ENCODE peak calls at places on chromosomes 12 and 14, in six cellular contexts. One of them, this sample, is unnamed.

GRCh38 chr12:55908726-55909512 is 18.8 kb downstream of the PYM1 start:
- DNase-seq in A549: no peak
- DNase-seq in GM23338: peak; percentile 8
- DNase-seq in DMS53: no peak
- DNase-seq in astrocyte of the spinal cord: peak; percentile 25
- DNase-seq in hypothalamus: no peak
- DNase-seq in this sample: no peak

GRCh38 chr12:93894391-93895095 is 217.4 kb downstream of the CRADD start:
- DNase-seq in A549: no peak
- DNase-seq in GM23338: no peak
- DNase-seq in DMS53: no peak
- DNase-seq in astrocyte of the spinal cord: peak; percentile 83
- DNase-seq in hypothalamus: peak; percentile 53
- DNase-seq in this sample: peak; percentile 13

GRCh38 chr12:107404981-107405380 is 280.6 kb upstream of the PWP1 start:
- DNase-seq in A549: peak; percentile 82
- DNase-seq in GM23338: peak; percentile 71
- DNase-seq in DMS53: peak; percentile 55
- DNase-seq in astrocyte of the spinal cord: no peak
- DNase-seq in hypothalamus: no peak
- DNase-seq in this sample: peak; percentile 70

GRCh38 chr12:3436496-3437060 is 54.4 kb upstream of the PRMT8 start:
- DNase-seq in A549: no peak
- DNase-seq in GM23338: no peak
- DNase-seq in DMS53: peak; percentile 100
- DNase-seq in astrocyte of the spinal cord: no peak
- DNase-seq in hypothalamus: no peak
- DNase-seq in this sample: no peak

GRCh38 chr14:32457213-32457920 is 128.3 kb downstream of the AKAP6 start:
- DNase-seq in A549: no peak
- DNase-seq in GM23338: no peak
- DNase-seq in DMS53: no peak
- DNase-seq in astrocyte of the spinal cord: peak; percentile 77
- DNase-seq in hypothalamus: no peak
- DNase-seq in this sample: no peak

GRCh38 chr12:38123566-38124246 is 192.9 kb upstream of the ALG10B start:
- DNase-seq in A549: no peak
- DNase-seq in GM23338: no peak
- DNase-seq in DMS53: peak; percentile 73
- DNase-seq in astrocyte of the spinal cord: no peak
- DNase-seq in hypothalamus: no peak
- DNase-seq in this sample: no peak

GRCh38 chr14:102007916-102008418 is 43.6 kb downstream of the DYNC1H1 start:
- DNase-seq in A549: no peak
- DNase-seq in GM23338: peak; percentile 11
- DNase-seq in DMS53: no peak
- DNase-seq in astrocyte of the spinal cord: no peak
- DNase-seq in hypothalamus: no peak
- DNase-seq in this sample: no peak

GRCh38 chr12:92506460-92506859 is 196.3 kb upstream of the PLEKHG7 start:
- DNase-seq in A549: no peak
- DNase-seq in GM23338: no peak
- DNase-seq in DMS53: no peak
- DNase-seq in astrocyte of the spinal cord: no peak
- DNase-seq in hypothalamus: no peak
- DNase-seq in this sample: no peak

GRCh38 chr14:66088661-66089060 is 397.5 kb upstream of the CCDC196 start:
- DNase-seq in A549: no peak
- DNase-seq in GM23338: no peak
- DNase-seq in DMS53: no peak
- DNase-seq in astrocyte of the spinal cord: no peak
- DNase-seq in hypothalamus: no peak
- DNase-seq in this sample: peak; percentile 16

GRCh38 chr12:111405856-111406473 is at the start of gene SH2B3:
- DNase-seq in A549: no peak
- DNase-seq in GM23338: no peak
- DNase-seq in DMS53: peak; percentile 88
- DNase-seq in astrocyte of the spinal cord: no peak
- DNase-seq in hypothalamus: no peak
- DNase-seq in this sample: no peak

GRCh38 chr12:25730489-25731349 is 177.6 kb upstream of the LMNTD1 start:
- DNase-seq in A549: no peak
- DNase-seq in GM23338: peak; percentile 41
- DNase-seq in DMS53: no peak
- DNase-seq in astrocyte of the spinal cord: no peak
- DNase-seq in hypothalamus: no peak
- DNase-seq in this sample: no peak

GRCh38 chr12:32662665-32663064 is 16.4 kb upstream of the DNM1L start:
- DNase-seq in A549: no peak
- DNase-seq in GM23338: no peak
- DNase-seq in DMS53: no peak
- DNase-seq in astrocyte of the spinal cord: no peak
- DNase-seq in hypothalamus: no peak
- DNase-seq in this sample: no peak

GRCh38 chr14:21078287-21078686 is 8.2 kb downstream of the ARHGEF40 start:
- DNase-seq in A549: no peak
- DNase-seq in GM23338: no peak
- DNase-seq in DMS53: no peak
- DNase-seq in astrocyte of the spinal cord: no peak
- DNase-seq in hypothalamus: no peak
- DNase-seq in this sample: no peak

GRCh38 chr14:67413806-67414769 is 2.1 kb upstream of the PLEK2 start:
- DNase-seq in A549: peak; percentile 79
- DNase-seq in GM23338: no peak
- DNase-seq in DMS53: peak; percentile 23
- DNase-seq in astrocyte of the spinal cord: peak; percentile 90
- DNase-seq in hypothalamus: no peak
- DNase-seq in this sample: peak; percentile 88

GRCh38 chr12:67420506-67420905 is 151.3 kb downstream of the CAND1 start:
- DNase-seq in A549: no peak
- DNase-seq in GM23338: no peak
- DNase-seq in DMS53: no peak
- DNase-seq in astrocyte of the spinal cord: no peak
- DNase-seq in hypothalamus: no peak
- DNase-seq in this sample: no peak

GRCh38 chr14:29654910-29655590 is 272.6 kb downstream of the PRKD1 start:
- DNase-seq in A549: no peak
- DNase-seq in GM23338: no peak
- DNase-seq in DMS53: peak; percentile 4
- DNase-seq in astrocyte of the spinal cord: peak; percentile 42
- DNase-seq in hypothalamus: no peak
- DNase-seq in this sample: peak; percentile 84

GRCh38 chr14:105290598-105291356 is 10.0 kb downstream of the BRF1 start:
- DNase-seq in A549: no peak
- DNase-seq in GM23338: peak; percentile 42
- DNase-seq in DMS53: no peak
- DNase-seq in astrocyte of the spinal cord: no peak
- DNase-seq in hypothalamus: no peak
- DNase-seq in this sample: no peak

GRCh38 chr14:61444215-61444768 is 122.9 kb downstream of the PRKCH start:
- DNase-seq in A549: no peak
- DNase-seq in GM23338: no peak
- DNase-seq in DMS53: no peak
- DNase-seq in astrocyte of the spinal cord: no peak
- DNase-seq in hypothalamus: no peak
- DNase-seq in this sample: no peak

GRCh38 chr12:122749569-122750332 is 2.9 kb upstream of the DENR start:
- DNase-seq in A549: peak; percentile 71
- DNase-seq in GM23338: peak; percentile 70
- DNase-seq in DMS53: peak; percentile 53
- DNase-seq in astrocyte of the spinal cord: no peak
- DNase-seq in hypothalamus: no peak
- DNase-seq in this sample: peak; percentile 48

GRCh38 chr12:126534495-126534894 is 1469.3 kb downstream of the AACS start:
- DNase-seq in A549: no peak
- DNase-seq in GM23338: no peak
- DNase-seq in DMS53: no peak
- DNase-seq in astrocyte of the spinal cord: no peak
- DNase-seq in hypothalamus: no peak
- DNase-seq in this sample: peak; percentile 33

GRCh38 chr14:64974563-64974962 is 2.4 kb upstream of the RAB15 start:
- DNase-seq in A549: no peak
- DNase-seq in GM23338: peak; percentile 80
- DNase-seq in DMS53: no peak
- DNase-seq in astrocyte of the spinal cord: no peak
- DNase-seq in hypothalamus: no peak
- DNase-seq in this sample: no peak